ENCODE peak calls at places on chromosome 5, in six cellular contexts. U is adipocyte, H is SJSA1, S is NCI-H2029, X is NAMALWA, Q is NCI-H748 treated with DMSO at 0.1 percent for 48 hours. O is an unnamed sample.

GRCh38 chr5:102271759-102272158 is 24.3 kb downstream of the SLCO4C1 start:
- DNase-seq in U (no peak), H (no peak), S (no peak), X (no peak), Q (no peak), O (no peak)

GRCh38 chr5:151608522-151608921 is 17.4 kb upstream of the FAT2 start:
- DNase-seq in U (no peak), H (no peak), S (no peak), X (no peak), Q (no peak), O (no peak)

GRCh38 chr5:45038366-45038987 is 229.7 kb downstream of the MRPS30 start:
- DNase-seq in U (peak; percentile 30), H (no peak), S (peak; percentile 1), X (peak; percentile 62), Q (peak; percentile 68), O (peak; percentile 52)

GRCh38 chr5:34717426-34718327 is 61.5 kb downstream of the RAI14 start:
- DNase-seq in U (peak; percentile 89), H (peak; percentile 81), S (no peak), X (no peak), Q (no peak), O (no peak)

GRCh38 chr5:171442287-171443042 is 23.0 kb downstream of the FGF18 start:
- DNase-seq in U (no peak), H (no peak), S (no peak), X (no peak), Q (no peak), O (no peak)

GRCh38 chr5:122170630-122171029 is 41.3 kb downstream of the ZNF474 start:
- DNase-seq in U (no peak), H (peak; percentile 81), S (no peak), X (no peak), Q (no peak), O (no peak)

GRCh38 chr5:172417983-172418630 is 36.2 kb downstream of the SH3PXD2B start:
- DNase-seq in U (peak; percentile 99), H (peak; percentile 61), S (no peak), X (no peak), Q (no peak), O (peak; percentile 45)

GRCh38 chr5:37786855-37787254 is 53.0 kb downstream of the GDNF start:
- DNase-seq in U (peak; percentile 59), H (no peak), S (no peak), X (no peak), Q (no peak), O (no peak)

GRCh38 chr5:127373858-127374491 is 83.4 kb downstream of the MEGF10 start:
- DNase-seq in U (no peak), H (no peak), S (no peak), X (peak; percentile 20), Q (no peak), O (peak; percentile 56)

GRCh38 chr5:169249001-169249400 is 51.9 kb downstream of the SLIT3 start:
- DNase-seq in U (no peak), H (no peak), S (no peak), X (no peak), Q (no peak), O (no peak)

GRCh38 chr5:142748568-142749249 is 21.5 kb upstream of the ARHGAP26 start:
- DNase-seq in U (no peak), H (no peak), S (no peak), X (peak; percentile 53), Q (no peak), O (peak; percentile 54)

GRCh38 chr5:35813456-35813855 is 43.2 kb upstream of the IL7R start:
- DNase-seq in U (no peak), H (no peak), S (no peak), X (no peak), Q (no peak), O (no peak)

GRCh38 chr5:143435207-143435657 is 31.7 kb upstream of the NR3C1 start:
- DNase-seq in U (peak; percentile 43), H (no peak), S (no peak), X (peak; percentile 95), Q (no peak), O (peak; percentile 93)

GRCh38 chr5:80565330-80565729 is 4.8 kb downstream of the ANKRD34B start:
- DNase-seq in U (no peak), H (no peak), S (no peak), X (no peak), Q (no peak), O (no peak)

GRCh38 chr5:1777281-1778137 is 22.1 kb downstream of the MRPL36 start:
- DNase-seq in U (no peak), H (no peak), S (no peak), X (no peak), Q (no peak), O (no peak)

GRCh38 chr5:179146277-179146676 is 86.1 kb downstream of the ZNF354C start:
- DNase-seq in U (no peak), H (no peak), S (no peak), X (no peak), Q (no peak), O (no peak)

GRCh38 chr5:159444441-159445082 is 114.3 kb upstream of the IL12B start:
- DNase-seq in U (peak; percentile 86), H (no peak), S (no peak), X (peak; percentile 71), Q (peak; percentile 63), O (peak; percentile 66)

GRCh38 chr5:77321793-77322394 is 111.4 kb downstream of the PDE8B start:
- DNase-seq in U (no peak), H (no peak), S (no peak), X (no peak), Q (no peak), O (no peak)

GRCh38 chr5:109590799-109591198 is 98.9 kb upstream of the MAN2A1 start:
- DNase-seq in U (no peak), H (no peak), S (no peak), X (no peak), Q (no peak), O (no peak)

GRCh38 chr5:133294380-133294779 is 242.6 kb downstream of the HSPA4 start:
- DNase-seq in U (no peak), H (no peak), S (peak; percentile 81), X (no peak), Q (peak; percentile 75), O (no peak)

GRCh38 chr5:57538341-57538955 is 55.8 kb upstream of the ACTBL2 start:
- DNase-seq in U (peak; percentile 76), H (peak; percentile 77), S (no peak), X (no peak), Q (no peak), O (no peak)

GRCh38 chr5:102893942-102894341 is 138.8 kb downstream of the PAM start:
- DNase-seq in U (no peak), H (no peak), S (no peak), X (no peak), Q (no peak), O (no peak)

GRCh38 chr5:94376672-94377345 is 241.6 kb downstream of the KIAA0825 start:
- DNase-seq in U (no peak), H (no peak), S (peak; percentile 12), X (no peak), Q (peak; percentile 98), O (peak; percentile 70)

GRCh38 chr5:56663523-56663922 is 151.8 kb upstream of the MAP3K1 start:
- DNase-seq in U (no peak), H (no peak), S (no peak), X (no peak), Q (no peak), O (no peak)

GRCh38 chr5:130981663-130982062 is 183.4 kb downstream of the HINT1 start:
- DNase-seq in U (no peak), H (no peak), S (no peak), X (no peak), Q (no peak), O (no peak)

GRCh38 chr5:179509239-179509638 is 41.1 kb upstream of the RUFY1 start:
- DNase-seq in U (no peak), H (no peak), S (no peak), X (peak; percentile 33), Q (no peak), O (peak; percentile 27)

GRCh38 chr5:126963822-126964375 is 66.5 kb downstream of the MARCHF3 start:
- DNase-seq in U (no peak), H (no peak), S (no peak), X (no peak), Q (no peak), O (no peak)

GRCh38 chr5:19790811-19791466 is 197.1 kb downstream of the CDH18 start:
- DNase-seq in U (no peak), H (no peak), S (no peak), X (no peak), Q (no peak), O (no peak)

GRCh38 chr5:1374680-1375055 is 29.8 kb upstream of the CLPTM1L start:
- DNase-seq in U (no peak), H (no peak), S (no peak), X (no peak), Q (no peak), O (no peak)

GRCh38 chr5:8870349-8870748 is 675.5 kb downstream of the SEMA5A start:
- DNase-seq in U (no peak), H (no peak), S (no peak), X (no peak), Q (no peak), O (no peak)

GRCh38 chr5:167987490-167988270 is 303.8 kb upstream of the WWC1 start:
- DNase-seq in U (no peak), H (no peak), S (no peak), X (no peak), Q (no peak), O (no peak)